ENCODE peak calls at places on chromosomes 4 and X, in four cellular contexts. D is cardiac muscle cell, S is psoas muscle, J is bronchial epithelial cell. U is an unnamed sample.

GRCh38 chr4:107757860-107758476 is 37.9 kb upstream of the PAPSS1 start:
- DNase-seq in S (no peak), J (peak), D (peak), U (peak)

GRCh38 chr4:109302366-109303140 is at the start of gene COL25A1:
- DNase-seq in S (peak), D (peak), J (peak), U (peak)

GRCh38 chr4:11297627-11298026 is 131.1 kb downstream of the HS3ST1 start:
- DNase-seq in S (no peak), J (peak), D (no peak), U (no peak)

GRCh38 chr4:160318567-160319220 is 1215.8 kb downstream of the RAPGEF2 start:
- DNase-seq in D (no peak), J (no peak), S (no peak), U (peak)

GRCh38 chrX:97909245-97909644 is 1025.5 kb downstream of the RPA4 start:
- DNase-seq in S (no peak), D (no peak), J (no peak), U (no peak)

GRCh38 chr4:143482753-143483362 is 30.6 kb upstream of the SMARCA5 start:
- DNase-seq in J (peak), D (peak), S (no peak), U (peak)

GRCh38 chrX:36957425-36958328 is 50.5 kb upstream of the FAM47C start:
- DNase-seq in J (no peak), D (peak), S (no peak), U (no peak)

GRCh38 chrX:42976729-42977366 is 198.9 kb upstream of the PPP1R2C start:
- DNase-seq in D (no peak), S (no peak), J (peak), U (no peak)

GRCh38 chr4:83852085-83852451 is 316.2 kb downstream of the GPAT3 start:
- DNase-seq in S (no peak), D (no peak), J (peak), U (peak)

GRCh38 chr4:150828159-150828558 is 186.9 kb downstream of the LRBA start:
- DNase-seq in D (no peak), J (no peak), S (no peak), U (no peak)

GRCh38 chr4:4217123-4217522 is 9.6 kb downstream of the OTOP1 start:
- DNase-seq in D (no peak), J (peak), S (no peak), U (peak)

GRCh38 chrX:68440940-68441339 is 7.6 kb upstream of the OPHN1 start:
- DNase-seq in S (peak), J (peak), D (peak), U (peak)

GRCh38 chr4:137664055-137664405 is 131.7 kb upstream of the PCDH18 start:
- DNase-seq in S (no peak), J (peak), D (no peak), U (peak)

GRCh38 chr4:186016796-186017195 is 52.2 kb upstream of the TLR3 start:
- DNase-seq in S (no peak), D (no peak), J (no peak), U (no peak)

GRCh38 chr4:186013404-186014186 is 55.4 kb upstream of the TLR3 start:
- DNase-seq in D (no peak), J (no peak), S (no peak), U (no peak)

GRCh38 chr4:186017801-186018200 is 51.2 kb upstream of the TLR3 start:
- DNase-seq in J (no peak), S (no peak), D (no peak), U (no peak)

GRCh38 chr4:186018261-186018660 is 50.7 kb upstream of the TLR3 start:
- DNase-seq in S (no peak), J (no peak), D (no peak), U (no peak)

DNA sequence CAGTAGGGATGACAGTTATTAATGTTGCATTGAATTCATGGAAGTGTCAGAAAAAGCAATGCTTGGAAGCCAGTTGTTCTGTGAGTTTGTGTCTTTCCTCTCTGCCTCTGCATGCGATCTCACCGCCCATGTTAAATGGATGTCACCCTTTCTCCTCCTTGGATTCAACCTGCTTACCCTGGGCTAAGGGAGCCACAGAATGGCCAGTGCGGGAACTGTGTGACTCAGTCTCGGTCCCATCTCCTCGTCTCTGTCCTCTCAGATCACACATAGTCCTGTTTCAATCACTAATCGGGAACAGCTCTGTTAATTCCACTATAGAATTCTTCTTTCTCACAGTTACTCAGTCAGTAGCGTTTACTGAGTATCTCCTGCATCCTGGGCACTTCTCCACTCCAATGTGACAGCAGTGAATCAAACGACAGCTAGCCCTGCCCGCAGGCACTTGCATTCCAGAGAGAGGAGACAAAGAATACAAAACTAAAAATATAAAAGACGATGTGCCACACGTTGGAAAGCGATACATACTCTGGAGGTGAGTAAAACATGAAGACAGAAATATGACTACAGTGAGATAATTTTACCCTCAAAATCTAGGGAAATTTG is 53.6 kb upstream of the TLR3 start:
- DNase-seq in D (no peak), S (no peak), J (no peak), U (no peak)
- TF ChIP-seq CTCF in D (no peak), S (no peak), J (no peak), U (no peak)

GRCh38 chrX:28324306-28324705 is 262.9 kb upstream of the IL1RAPL1 start:
- DNase-seq in D (no peak), S (no peak), J (no peak), U (no peak)
- H3K4me3 ChIP-seq in D (no peak), S (no peak), J (no peak), U (no peak)

DNA sequence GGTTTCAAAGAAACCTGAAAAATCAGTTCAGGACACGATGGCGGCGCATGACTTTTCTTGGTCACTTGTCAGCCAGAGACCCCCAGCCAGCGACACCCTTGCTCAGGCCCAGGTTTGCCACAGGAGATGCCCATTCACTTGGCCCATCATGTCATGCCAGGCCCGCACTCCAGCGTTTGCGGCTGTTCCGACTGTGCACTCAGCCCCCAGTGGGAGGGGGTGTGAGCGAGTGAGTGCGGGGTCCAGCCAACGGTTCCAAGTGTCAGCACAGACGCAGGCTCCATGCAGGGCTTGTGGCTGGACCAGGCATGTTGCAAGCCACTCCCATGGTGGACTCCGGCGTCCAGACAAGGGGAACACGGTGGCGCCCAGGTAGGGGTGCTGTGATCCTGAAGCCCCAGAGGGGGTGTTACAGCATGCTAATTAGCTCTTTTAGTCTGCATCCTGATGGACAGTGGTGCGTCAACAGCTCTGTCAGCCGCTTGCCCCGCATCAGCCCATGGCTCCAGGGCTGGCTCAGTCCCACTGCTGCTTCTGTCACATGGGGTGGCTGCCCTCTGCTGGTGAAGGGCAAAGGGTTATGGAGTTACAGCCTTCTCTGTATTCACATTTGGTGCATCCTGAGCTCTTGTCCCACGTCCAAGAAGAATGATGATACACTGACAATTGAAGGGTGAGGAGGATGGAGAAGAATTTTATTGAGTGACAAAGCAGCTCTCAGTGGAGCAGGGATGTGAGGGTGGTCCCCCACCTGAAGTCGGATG is 3.7 kb upstream of the MAEA start:
- DNase-seq in J (no peak), D (no peak), S (no peak), U (no peak)
- TF ChIP-seq CTCF in J (peak), D (no peak), S (no peak), U (no peak)

GRCh38 chrX:153848325-153848724 is 18.0 kb upstream of the PDZD4 start:
- DNase-seq in S (no peak), J (no peak), D (no peak), U (no peak)

GRCh38 chrX:153845195-153845594 is 14.9 kb upstream of the PDZD4 start:
- DNase-seq in S (no peak), D (no peak), J (no peak), U (no peak)

GRCh38 chrX:153845842-153846241 is 15.5 kb upstream of the PDZD4 start:
- DNase-seq in J (peak), D (no peak), S (no peak), U (no peak)

DNA sequence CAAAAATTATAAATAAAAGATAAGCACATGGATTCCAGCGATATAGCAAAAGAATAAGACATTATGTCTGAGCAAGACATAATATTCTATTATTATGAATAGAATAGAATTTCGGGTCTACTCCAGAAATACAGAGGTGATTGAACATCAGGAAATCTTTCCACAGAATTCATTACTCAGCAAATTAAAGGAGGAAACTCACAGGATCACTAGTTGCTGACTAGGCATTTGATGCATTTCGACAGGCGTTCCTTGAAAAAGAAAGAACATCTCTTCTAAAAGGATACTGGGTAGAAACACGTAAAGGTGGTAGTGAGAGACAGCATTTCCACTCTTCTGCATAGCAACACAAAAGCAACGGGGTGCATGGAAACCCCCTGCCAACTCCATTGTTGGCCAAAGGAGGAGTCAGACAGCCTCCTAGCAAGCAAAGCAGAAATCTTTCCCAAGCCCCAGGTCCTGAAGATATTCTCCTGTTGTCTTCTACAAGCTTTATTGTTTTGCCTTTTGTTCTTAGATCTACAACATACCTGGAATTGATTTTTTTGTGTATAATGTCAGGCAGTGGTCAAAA is 14.3 kb upstream of the PDZD4 start:
- DNase-seq in S (no peak), J (no peak), D (no peak), U (no peak)
- H3K4me3 ChIP-seq in S (no peak), J (no peak), D (no peak), U (no peak)

DNA sequence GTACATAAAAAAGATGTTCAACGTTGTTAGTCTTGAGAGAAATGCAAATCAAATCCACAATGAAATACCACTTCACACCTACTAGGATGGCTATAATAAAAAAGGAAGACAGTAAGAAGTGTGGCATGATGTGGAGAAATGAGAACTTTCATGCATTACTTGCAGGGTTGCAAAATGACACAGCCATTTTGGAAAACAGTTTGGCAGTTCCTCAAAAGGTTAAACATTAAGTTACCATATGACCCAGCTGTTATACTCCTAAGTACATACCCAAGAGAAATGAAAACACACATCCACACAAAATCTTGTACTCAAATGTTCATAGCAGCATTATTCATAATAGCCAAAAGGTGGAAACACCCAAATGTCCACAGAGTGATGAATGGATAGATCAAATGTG is 25.8 kb upstream of the LIMCH1 start:
- DNase-seq in D (no peak), J (no peak), S (no peak), U (no peak)
- TF ChIP-seq CTCF in D (no peak), J (no peak), S (no peak), U (no peak)